ENCODE peak calls at places on chromosomes 13 and 19, in nine cellular contexts. B, U, C, A, Y, W, I, M and K are unnamed samples.
A peak's percentile ranks its signal among the peaks of the same experiment; 100 is the strongest.

GRCh38 chr13:61954092-61954491 is 538.4 kb upstream of the PCDH20 start:
- DNase-seq in B (no peak), U (peak; percentile 6), C (no peak), A (peak; percentile 0), Y (no peak), W (no peak), I (no peak), M (no peak), K (no peak)

GRCh38 chr19:38735257-38735686 is 9.0 kb downstream of the CAPN12 start:
- DNase-seq in B (peak; percentile 49), U (no peak), C (peak; percentile 76), A (peak; percentile 92), Y (no peak), W (peak; percentile 41), I (no peak), M (peak; percentile 39), K (no peak)

GRCh38 chr13:77891486-77891885 is 27.1 kb downstream of the EDNRB start:
- DNase-seq in B (no peak), U (no peak), C (no peak), A (no peak), Y (no peak), W (no peak), I (no peak), M (no peak), K (no peak)

GRCh38 chr19:10961073-10961762 is 388 bp downstream of the SMARCA4 start:
- DNase-seq in B (peak; percentile 74), U (no peak), C (peak; percentile 50), A (peak; percentile 95), Y (no peak), W (peak; percentile 60), I (peak; percentile 53), M (no peak), K (peak; percentile 39)

GRCh38 chr19:1836458-1837221 is 11.6 kb downstream of the REXO1 start:
- DNase-seq in B (no peak), U (no peak), C (no peak), A (no peak), Y (no peak), W (no peak), I (no peak), M (no peak), K (no peak)

GRCh38 chr19:18518639-18519038 is 3.2 kb downstream of the ELL start:
- DNase-seq in B (no peak), U (no peak), C (no peak), A (no peak), Y (no peak), W (no peak), I (no peak), M (no peak), K (no peak)

GRCh38 chr19:44260343-44260681 is 626 bp downstream of the ZNF233 start:
- DNase-seq in B (no peak), U (no peak), C (peak; percentile 22), A (peak; percentile 18), Y (no peak), W (no peak), I (no peak), M (no peak), K (no peak)

GRCh38 chr19:19554074-19555023 is 16.3 kb downstream of the CILP2 start:
- DNase-seq in B (peak; percentile 43), U (peak; percentile 29), C (peak; percentile 59), A (peak; percentile 97), Y (peak; percentile 34), W (no peak), I (peak; percentile 68), M (peak; percentile 37), K (no peak)

GRCh38 chr19:1567116-1567847 is 843 bp downstream of the MEX3D start:
- DNase-seq in B (peak; percentile 27), U (no peak), C (peak; percentile 52), A (peak; percentile 81), Y (peak; percentile 24), W (peak; percentile 61), I (peak; percentile 44), M (no peak), K (peak; percentile 41)